ENCODE peak calls at places on chromosomes 12 and 14, in seven cellular contexts. M, V, W, E, P, K and H are unnamed samples.

GRCh38 chr12:104668274-104668718 is 211.5 kb downstream of the CHST11 start:
- DNase-seq in M (no peak), V (no peak), W (peak), E (peak), P (no peak), K (no peak), H (peak)

GRCh38 chr12:130707571-130707891 is 8.6 kb downstream of the RIMBP2 start:
- DNase-seq in M (no peak), V (no peak), W (no peak), E (no peak), P (peak), K (no peak), H (no peak)

GRCh38 chr12:79415754-79416435 is 274.9 kb downstream of the PAWR start:
- DNase-seq in M (peak), V (no peak), W (no peak), E (peak), P (peak), K (no peak), H (peak)

GRCh38 chr12:124675881-124676688 is 108.7 kb upstream of the NCOR2 start:
- DNase-seq in M (no peak), V (no peak), W (no peak), E (no peak), P (no peak), K (no peak), H (peak)

GRCh38 chr14:95061317-95062093 is 95.8 kb downstream of the DICER1 start:
- DNase-seq in M (no peak), V (peak), W (no peak), E (no peak), P (no peak), K (no peak), H (no peak)

GRCh38 chr14:99733551-99734405 is 49.7 kb downstream of the CYP46A1 start:
- DNase-seq in M (no peak), V (peak), W (peak), E (no peak), P (peak), K (no peak), H (no peak)

GRCh38 chr14:20690848-20691640 is 2.5 kb downstream of the ANG start:
- DNase-seq in M (peak), V (no peak), W (no peak), E (peak), P (peak), K (peak), H (peak)

GRCh38 chr14:90755661-90756304 is 60.4 kb downstream of the TTC7B start:
- DNase-seq in M (no peak), V (no peak), W (no peak), E (no peak), P (no peak), K (no peak), H (peak)

GRCh38 chr14:105448706-105449111 is 25.9 kb upstream of the CRIP2 start:
- DNase-seq in M (no peak), V (peak), W (peak), E (peak), P (peak), K (no peak), H (peak)

GRCh38 chr12:91562476-91562875 is 379.9 kb upstream of the DCN start:
- DNase-seq in M (no peak), V (no peak), W (no peak), E (no peak), P (no peak), K (no peak), H (no peak)

GRCh38 chr14:104681689-104682074 is 7.7 kb upstream of the INF2 start:
- DNase-seq in M (no peak), V (peak), W (peak), E (peak), P (peak), K (no peak), H (peak)

GRCh38 chr12:104815935-104816334 is 142.2 kb downstream of the SLC41A2 start:
- DNase-seq in M (no peak), V (no peak), W (no peak), E (no peak), P (no peak), K (no peak), H (no peak)

GRCh38 chr12:113359133-113359938 is 949 bp downstream of the PLBD2 start:
- DNase-seq in M (peak), V (no peak), W (peak), E (peak), P (peak), K (no peak), H (peak)

GRCh38 chr14:94485944-94486841 is 10.2 kb upstream of the SERPINA9 start:
- DNase-seq in M (peak), V (peak), W (peak), E (peak), P (peak), K (peak), H (peak)

GRCh38 chr14:70642313-70643235 is 858 bp downstream of the TTC9 start:
- DNase-seq in M (no peak), V (peak), W (no peak), E (no peak), P (peak), K (no peak), H (no peak)

GRCh38 chr12:53827306-53827705 is 75.5 kb upstream of the CISTR start:
- DNase-seq in M (no peak), V (no peak), W (no peak), E (no peak), P (no peak), K (no peak), H (no peak)

GRCh38 chr12:96177013-96177412 is 17.2 kb upstream of the ELK3 start:
- DNase-seq in M (no peak), V (no peak), W (no peak), E (no peak), P (no peak), K (no peak), H (peak)

GRCh38 chr12:91778938-91779400 is 366.7 kb downstream of the BTG1 start:
- DNase-seq in M (no peak), V (no peak), W (no peak), E (peak), P (peak), K (peak), H (peak)

GRCh38 chr14:90705052-90705392 is 111.2 kb downstream of the TTC7B start:
- DNase-seq in M (no peak), V (no peak), W (no peak), E (no peak), P (no peak), K (no peak), H (no peak)

GRCh38 chr14:22886500-22887259 is 3.7 kb downstream of the REM2 start:
- DNase-seq in M (peak), V (peak), W (peak), E (peak), P (peak), K (peak), H (peak)

GRCh38 chr12:111387747-111388365 is 17.9 kb upstream of the SH2B3 start:
- DNase-seq in M (no peak), V (no peak), W (no peak), E (no peak), P (no peak), K (no peak), H (no peak)

GRCh38 chr14:48788771-48789170 is 797.4 kb downstream of the RPS29 start:
- DNase-seq in M (no peak), V (peak), W (no peak), E (no peak), P (no peak), K (no peak), H (no peak)

GRCh38 chr12:27511031-27511722 is 12.8 kb upstream of the PPFIBP1 start:
- DNase-seq in M (no peak), V (no peak), W (no peak), E (no peak), P (no peak), K (no peak), H (peak)

GRCh38 chr14:85071447-85071846 is 458.5 kb upstream of the FLRT2 start:
- DNase-seq in M (no peak), V (no peak), W (no peak), E (peak), P (no peak), K (no peak), H (no peak)

GRCh38 chr12:111102062-111102735 is 181.8 kb upstream of the MYL2 start:
- DNase-seq in M (no peak), V (no peak), W (no peak), E (no peak), P (no peak), K (no peak), H (no peak)

GRCh38 chr12:107435072-107435471 is 250.5 kb upstream of the PWP1 start:
- DNase-seq in M (no peak), V (no peak), W (no peak), E (no peak), P (no peak), K (no peak), H (no peak)

GRCh38 chr12:81257952-81258551 is 180.2 kb downstream of the ACSS3 start:
- DNase-seq in M (peak), V (no peak), W (no peak), E (no peak), P (no peak), K (peak), H (peak)

GRCh38 chr12:94733727-94734126 is 83.4 kb upstream of the TMCC3 start:
- DNase-seq in M (no peak), V (no peak), W (no peak), E (no peak), P (no peak), K (no peak), H (no peak)

GRCh38 chr14:90839024-90839888 is 23.0 kb upstream of the TTC7B start:
- DNase-seq in M (no peak), V (peak), W (peak), E (no peak), P (no peak), K (no peak), H (peak)

GRCh38 chr14:90641111-90642010 is 174.9 kb downstream of the TTC7B start:
- DNase-seq in M (no peak), V (no peak), W (no peak), E (no peak), P (no peak), K (no peak), H (no peak)

GRCh38 chr12:67275380-67275913 is 6.3 kb downstream of the CAND1 start:
- DNase-seq in M (no peak), V (no peak), W (no peak), E (no peak), P (no peak), K (no peak), H (no peak)

GRCh38 chr12:50166776-50167025 is 468 bp downstream of the CERS5 start:
- DNase-seq in M (no peak), V (no peak), W (peak), E (peak), P (no peak), K (no peak), H (no peak)

GRCh38 chr12:116887244-116887643 is 6.0 kb upstream of the HRK start:
- DNase-seq in M (no peak), V (no peak), W (no peak), E (no peak), P (no peak), K (no peak), H (no peak)

GRCh38 chr14:102150083-102150482 is 10.4 kb downstream of the WDR20 start:
- DNase-seq in M (no peak), V (no peak), W (no peak), E (no peak), P (no peak), K (no peak), H (no peak)

GRCh38 chr12:122513660-122514059 is 12.9 kb upstream of the ZCCHC8 start:
- DNase-seq in M (no peak), V (no peak), W (no peak), E (no peak), P (no peak), K (no peak), H (no peak)

GRCh38 chr14:56309198-56309597 is 191.0 kb downstream of the PELI2 start:
- DNase-seq in M (no peak), V (no peak), W (no peak), E (no peak), P (no peak), K (no peak), H (no peak)
- TF ChIP-seq CTCF in M (no peak), V (no peak), W (no peak), E (no peak), P (no peak), K (no peak), H (no peak)

GRCh38 chr12:120725659-120726509 is at the start of gene ACADS:
- DNase-seq in M (peak), V (peak), W (peak), E (peak), P (peak), K (peak), H (peak)
- H3K4me3 ChIP-seq in M (peak), V (peak), W (peak), E (peak), P (peak), K (peak), H (peak)

DNA sequence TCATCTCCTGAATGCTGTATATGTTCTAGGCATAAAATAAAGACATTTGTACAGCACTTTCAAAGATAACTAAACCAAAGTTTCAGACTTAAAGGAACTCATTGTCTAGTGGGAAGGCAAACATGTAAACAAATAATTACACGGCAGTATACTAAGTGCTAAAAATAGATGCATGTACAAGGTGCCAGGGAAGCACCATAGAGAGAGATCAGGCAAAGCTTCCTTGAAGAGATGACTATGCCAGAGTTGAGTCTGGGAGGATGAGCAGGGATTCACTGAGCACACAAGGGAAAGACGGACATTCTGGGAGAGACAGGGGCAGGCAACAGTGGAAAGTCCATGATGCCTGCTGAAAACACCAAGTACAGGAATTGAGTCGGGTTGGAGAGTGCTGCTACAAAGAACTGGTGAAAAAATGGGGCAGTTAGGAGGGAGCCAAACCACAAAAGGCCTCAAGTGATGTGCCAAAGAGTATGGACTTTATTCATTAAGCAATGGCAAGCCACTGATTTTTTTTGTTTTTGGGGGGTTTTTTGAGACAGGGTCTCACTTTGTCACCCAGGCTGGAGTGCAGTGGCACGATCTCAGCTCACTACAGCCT is 26.8 kb downstream of the ANKS1B start:
- DNase-seq in M (peak), V (no peak), W (no peak), E (no peak), P (no peak), K (no peak), H (no peak)
- TF ChIP-seq CTCF in M (no peak), V (no peak), W (no peak), E (no peak), P (no peak), K (no peak), H (no peak)

GRCh38 chr12:45259732-45260480 is 44.0 kb downstream of the ANO6 start:
- DNase-seq in M (peak), V (no peak), W (no peak), E (peak), P (no peak), K (no peak), H (peak)
- H3K4me3 ChIP-seq in M (no peak), V (no peak), W (no peak), E (no peak), P (no peak), K (no peak), H (no peak)

GRCh38 chr14:51823706-51824105 is 36.7 kb upstream of the GNG2 start:
- DNase-seq in M (no peak), V (no peak), W (no peak), E (no peak), P (no peak), K (no peak), H (no peak)
- TF ChIP-seq CTCF in M (no peak), V (no peak), W (no peak), E (no peak), P (no peak), K (no peak), H (no peak)

DNA sequence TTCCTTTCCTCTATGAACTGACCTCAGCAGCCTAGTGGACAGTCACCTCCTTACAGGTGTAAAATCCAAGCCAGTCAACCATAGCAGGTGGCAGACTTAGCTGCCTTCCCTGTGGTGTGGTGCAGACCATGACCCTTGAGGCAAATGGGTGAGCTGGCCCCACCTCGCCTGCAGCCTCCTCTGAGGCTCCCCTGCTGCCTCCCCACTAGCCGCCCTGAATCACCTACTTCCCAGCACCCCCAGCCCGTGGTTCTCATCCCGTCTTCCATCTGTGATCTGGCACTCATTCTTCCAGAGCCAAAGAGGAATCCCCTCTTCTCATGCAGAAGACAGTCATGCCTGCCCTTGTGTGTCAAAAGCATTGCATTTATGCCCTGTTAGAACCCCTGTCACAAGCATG is 34.4 kb upstream of the TSPAN9 start:
- DNase-seq in M (no peak), V (no peak), W (no peak), E (no peak), P (no peak), K (no peak), H (no peak)
- H3K4me3 ChIP-seq in M (no peak), V (no peak), W (no peak), E (no peak), P (no peak), K (no peak), H (no peak)

DNA sequence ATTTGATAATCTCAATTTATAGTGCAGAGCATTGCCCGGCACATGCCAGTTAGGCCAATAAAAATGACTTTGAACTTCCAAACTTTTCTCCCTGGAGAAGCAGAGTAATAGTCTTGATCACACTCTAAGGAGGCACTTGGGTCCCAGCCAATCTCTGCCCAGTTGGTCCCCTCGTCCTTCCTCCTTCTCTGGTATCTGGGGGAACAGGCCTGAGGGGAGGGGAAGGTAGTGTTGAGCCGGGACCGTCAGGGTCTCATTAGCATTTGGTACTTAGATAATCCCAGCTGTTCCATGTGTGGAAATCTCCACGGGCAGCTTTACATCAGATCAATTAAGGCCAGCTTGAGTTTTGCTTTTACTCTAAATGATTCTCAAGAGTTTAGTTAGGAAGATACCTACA is 70.1 kb downstream of the ZNF641 start:
- DNase-seq in M (no peak), V (no peak), W (no peak), E (no peak), P (no peak), K (no peak), H (no peak)
- TF ChIP-seq CTCF in M (no peak), V (no peak), W (no peak), E (no peak), P (no peak), K (no peak), H (no peak)

GRCh38 chr12:42810006-42810405 is 220.5 kb upstream of the PRICKLE1 start:
- DNase-seq in M (no peak), V (no peak), W (no peak), E (no peak), P (no peak), K (no peak), H (no peak)
- H3K4me3 ChIP-seq in M (no peak), V (no peak), W (no peak), E (no peak), P (no peak), K (no peak), H (no peak)